ENCODE peak calls at places on chromosomes 3 and 15, in four cellular contexts. One of them, this sample, is unnamed.

GRCh38 chr3:197306374-197307086 is 8.1 kb upstream of the DLG1 start:
- DNase-seq in substantia nigra: no peak
- DNase-seq in dermis blood vessel endothelial cell: peak
- DNase-seq in amniotic stem cell: no peak
- DNase-seq in this sample: no peak

GRCh38 chr3:154225536-154225935 is 98.8 kb downstream of the DHX36 start:
- DNase-seq in substantia nigra: no peak
- DNase-seq in amniotic stem cell: no peak
- DNase-seq in dermis blood vessel endothelial cell: no peak
- DNase-seq in this sample: no peak

GRCh38 chr15:69955240-69955894 is 142.3 kb downstream of the TLE3 start:
- DNase-seq in substantia nigra: no peak
- DNase-seq in amniotic stem cell: no peak
- DNase-seq in dermis blood vessel endothelial cell: no peak
- DNase-seq in this sample: no peak

GRCh38 chr15:76674883-76675282 is 230.3 kb downstream of the SCAPER start:
- DNase-seq in substantia nigra: no peak
- DNase-seq in dermis blood vessel endothelial cell: no peak
- DNase-seq in amniotic stem cell: peak
- DNase-seq in this sample: peak

GRCh38 chr15:55277116-55277564 is 12.5 kb downstream of the RAB27A start:
- DNase-seq in amniotic stem cell: no peak
- DNase-seq in substantia nigra: no peak
- DNase-seq in dermis blood vessel endothelial cell: no peak
- DNase-seq in this sample: no peak

GRCh38 chr3:58242340-58242739 is 4.7 kb downstream of the ABHD6 start:
- DNase-seq in dermis blood vessel endothelial cell: no peak
- DNase-seq in substantia nigra: no peak
- DNase-seq in amniotic stem cell: no peak
- DNase-seq in this sample: no peak

GRCh38 chr15:74406992-74407705 is 26.6 kb downstream of the SEMA7A start:
- DNase-seq in substantia nigra: peak
- DNase-seq in dermis blood vessel endothelial cell: peak
- DNase-seq in amniotic stem cell: peak
- DNase-seq in this sample: peak

GRCh38 chr3:29004885-29005599 is 275.8 kb upstream of the RBMS3 start:
- DNase-seq in substantia nigra: no peak
- DNase-seq in dermis blood vessel endothelial cell: no peak
- DNase-seq in amniotic stem cell: no peak
- DNase-seq in this sample: no peak

GRCh38 chr3:87052499-87053260 is 61.7 kb upstream of the VGLL3 start:
- DNase-seq in substantia nigra: no peak
- DNase-seq in dermis blood vessel endothelial cell: no peak
- DNase-seq in amniotic stem cell: no peak
- DNase-seq in this sample: no peak

GRCh38 chr3:5489536-5489935 is 302.0 kb downstream of the EDEM1 start:
- DNase-seq in dermis blood vessel endothelial cell: no peak
- DNase-seq in amniotic stem cell: no peak
- DNase-seq in substantia nigra: no peak
- DNase-seq in this sample: no peak

GRCh38 chr3:169085827-169086226 is 577.7 kb downstream of the MECOM start:
- DNase-seq in substantia nigra: no peak
- DNase-seq in dermis blood vessel endothelial cell: no peak
- DNase-seq in amniotic stem cell: peak
- DNase-seq in this sample: peak

GRCh38 chr3:46857485-46858341 is 5.5 kb downstream of the MYL3 start:
- DNase-seq in substantia nigra: no peak
- DNase-seq in amniotic stem cell: no peak
- DNase-seq in dermis blood vessel endothelial cell: no peak
- DNase-seq in this sample: no peak